ENCODE peak calls at places on chromosome 3, in four cellular contexts. F is K562, W is HL-60, U is GM12878. P is an unnamed sample.

GRCh38 chr3:151766454-151766853 is 32.7 kb downstream of the AADACL2 start:
- DNase-seq in W (no peak), U (no peak), F (no peak), P (no peak)

GRCh38 chr3:170338690-170339340 is 18.7 kb upstream of the SKIL start:
- DNase-seq in W (no peak), F (no peak), U (no peak), P (no peak)

GRCh38 chr3:10450494-10451440 is 54.6 kb downstream of the ATP2B2 start:
- DNase-seq in W (no peak), F (no peak), U (no peak), P (no peak)

GRCh38 chr3:194986208-194987043 is 284.5 kb downstream of the XXYLT1 start:
- DNase-seq in W (peak; percentile 82), U (no peak), F (no peak), P (no peak)

GRCh38 chr3:171116365-171116764 is 89.8 kb upstream of the SLC2A2 start:
- DNase-seq in F (no peak), U (no peak), W (no peak), P (no peak)

GRCh38 chr3:35438101-35438500 is 201.2 kb upstream of the ARPP21 start:
- DNase-seq in F (no peak), W (no peak), U (no peak), P (no peak)

GRCh38 chr3:173066044-173066679 is 74.9 kb downstream of the SPATA16 start:
- DNase-seq in F (no peak), U (no peak), W (no peak), P (no peak)

GRCh38 chr3:127040216-127040615 is 57.3 kb downstream of the PLXNA1 start:
- DNase-seq in U (no peak), W (no peak), F (no peak), P (no peak)

GRCh38 chr3:166879661-166880060 is 500.4 kb downstream of the ZBBX start:
- DNase-seq in U (no peak), F (no peak), W (no peak), P (no peak)

GRCh38 chr3:128348075-128348474 is 118.6 kb downstream of the DNAJB8 start:
- DNase-seq in W (no peak), U (no peak), F (no peak), P (no peak)
- TF ChIP-seq SPI1 in W (no peak), U (no peak), F (no peak), P (no peak)

GRCh38 chr3:52670621-52671521 is 14.8 kb downstream of the PBRM1 start:
- DNase-seq in U (peak; percentile 77), W (peak; percentile 90), F (peak; percentile 18), P (no peak)
- TF ChIP-seq SPI1 in U (no peak), W (no peak), F (no peak), P (no peak)

DNA sequence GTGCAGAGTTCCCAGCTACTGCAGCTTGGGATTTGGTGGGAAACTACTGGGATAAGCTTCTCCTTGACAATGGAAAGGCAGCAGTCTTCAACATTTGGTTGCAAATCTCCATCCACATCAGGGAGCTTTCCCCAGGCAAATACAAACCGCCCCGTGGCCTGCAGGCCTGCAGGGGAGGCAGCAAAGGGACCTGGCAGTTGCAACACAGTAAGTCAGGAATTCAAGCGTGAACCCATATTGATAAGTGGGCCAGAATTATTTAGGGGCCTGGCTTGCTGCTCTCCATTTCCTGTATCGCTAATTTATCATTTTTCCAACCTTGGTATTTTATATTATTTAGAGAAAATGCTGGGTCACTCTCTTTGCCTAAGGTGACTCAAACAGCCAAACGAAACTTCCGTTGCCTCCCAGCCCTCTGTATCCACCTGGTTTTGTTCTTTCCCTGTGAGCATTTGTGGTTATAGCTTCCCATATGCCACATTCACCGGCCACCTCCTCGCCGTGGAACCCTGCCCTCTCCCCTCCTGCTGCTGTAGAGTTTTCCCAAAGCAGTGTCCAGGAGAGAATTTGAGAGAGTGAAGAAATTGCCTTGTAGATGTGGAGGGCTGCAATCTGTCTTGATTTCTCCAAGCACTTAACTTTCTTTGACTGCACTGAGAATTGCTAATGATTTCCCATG is 34.8 kb downstream of the B3GALNT1 start:
- DNase-seq in F (no peak), W (no peak), U (no peak), P (no peak)
- TF ChIP-seq SPI1 in F (no peak), W (no peak), U (no peak), P (no peak)

GRCh38 chr3:76965122-76965725 is 74.7 kb upstream of the ROBO2 start:
- DNase-seq in W (no peak), F (no peak), U (no peak), P (no peak)
- TF ChIP-seq SPI1 in W (no peak), F (no peak), U (no peak), P (no peak)

GRCh38 chr3:100030914-100031313 is 83.4 kb downstream of the FILIP1L start:
- DNase-seq in U (no peak), W (no peak), F (no peak), P (no peak)

GRCh38 chr3:100027321-100027720 is 87.0 kb downstream of the FILIP1L start:
- DNase-seq in W (no peak), U (no peak), F (no peak), P (no peak)

GRCh38 chr3:100030346-100030745 is 84.0 kb downstream of the FILIP1L start:
- DNase-seq in F (no peak), W (no peak), U (no peak), P (no peak)

GRCh38 chr3:100029052-100029451 is 85.2 kb downstream of the FILIP1L start:
- DNase-seq in F (no peak), W (no peak), U (no peak), P (no peak)

DNA sequence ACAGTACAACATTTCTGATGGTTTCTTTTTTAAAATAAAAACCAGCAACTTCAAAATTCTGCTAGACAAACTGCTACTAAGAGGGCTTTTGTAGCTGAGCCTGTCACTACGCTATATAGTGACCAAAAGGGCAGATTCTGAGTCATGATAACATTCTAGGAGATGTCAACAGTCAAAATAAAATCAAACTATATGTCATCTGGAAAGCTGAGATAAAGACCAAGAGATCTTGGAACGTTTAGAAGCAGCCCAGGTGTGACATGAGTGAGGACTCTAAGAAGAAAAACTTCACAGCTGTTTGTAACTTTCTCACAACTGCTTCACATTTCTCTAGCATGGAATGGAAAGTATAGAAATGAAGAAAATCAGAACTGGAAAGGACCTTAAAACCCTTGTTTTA is 84.6 kb downstream of the FILIP1L start:
- DNase-seq in W (no peak), F (peak; percentile 23), U (no peak), P (no peak)
- TF ChIP-seq SPI1 in W (no peak), F (no peak), U (no peak), P (no peak)

GRCh38 chr3:161975201-161975600 is 478.6 kb downstream of the OTOL1 start:
- DNase-seq in F (no peak), U (no peak), W (no peak), P (no peak)

GRCh38 chr3:161964856-161965255 is 468.2 kb downstream of the OTOL1 start:
- DNase-seq in U (no peak), W (no peak), F (no peak), P (no peak)

DNA sequence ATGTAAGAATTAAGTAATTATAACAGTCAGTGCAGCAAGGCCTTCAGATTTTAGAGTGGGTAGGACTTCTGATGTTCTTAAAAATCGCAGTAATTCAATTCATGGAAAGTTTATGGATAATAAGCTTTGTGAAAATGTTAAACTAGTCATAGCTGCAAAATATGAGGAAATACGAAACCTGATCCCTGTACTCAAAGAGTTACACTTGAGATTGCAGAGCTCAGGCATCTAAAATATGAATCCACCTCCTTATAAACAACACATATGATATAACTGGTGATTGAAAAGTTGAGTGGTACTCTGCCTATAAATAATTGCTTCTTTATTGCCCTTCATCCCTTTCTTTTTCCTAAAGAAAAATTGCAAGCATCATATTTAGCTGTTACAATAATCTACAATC is 473.3 kb downstream of the OTOL1 start:
- DNase-seq in U (no peak), F (no peak), W (no peak), P (no peak)
- TF ChIP-seq SPI1 in U (no peak), F (no peak), W (no peak), P (no peak)

GRCh38 chr3:175985781-175986180 is 1126.6 kb downstream of the NAALADL2 start:
- DNase-seq in F (no peak), W (no peak), U (no peak), P (no peak)

GRCh38 chr3:175983369-175983768 is 1124.2 kb downstream of the NAALADL2 start:
- DNase-seq in U (no peak), W (no peak), F (no peak), P (no peak)

GRCh38 chr3:175977968-175978752 is 1119.0 kb downstream of the NAALADL2 start:
- DNase-seq in W (no peak), U (no peak), F (no peak), P (no peak)

DNA sequence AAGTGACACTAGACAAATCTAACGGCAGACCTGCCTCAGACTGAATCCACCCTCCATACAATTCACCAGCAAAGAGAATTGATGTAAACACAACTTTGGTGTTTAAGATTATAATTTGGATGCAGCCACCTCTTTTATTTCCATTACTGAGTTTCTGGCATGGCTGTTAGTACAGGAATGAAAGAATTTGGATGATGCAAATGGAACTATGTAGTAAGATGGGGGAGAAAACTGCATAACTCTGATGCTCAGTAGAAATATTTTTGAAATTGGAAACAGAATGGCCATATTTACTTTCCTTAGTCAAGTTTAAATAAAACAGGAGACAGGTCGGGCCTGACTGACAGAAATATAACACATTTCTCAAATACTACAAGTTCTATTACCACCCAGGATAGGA is 1121.6 kb downstream of the NAALADL2 start:
- DNase-seq in W (no peak), F (no peak), U (no peak), P (no peak)
- TF ChIP-seq SPI1 in W (no peak), F (no peak), U (no peak), P (no peak)